ENCODE peak calls at places on chromosomes 4 and X, in six cellular contexts. S is ovary, B is GM23338, Q is GM06990, L is heart right ventricle, Y is colonic mucosa. G is an unnamed sample.

GRCh38 chr4:158020734-158021346 is 152.0 kb downstream of the GASK1B start:
- DNase-seq in S (no peak), Q (no peak), Y (no peak), B (no peak), L (no peak), G (no peak)

GRCh38 chrX:107707866-107708265 is 67.7 kb downstream of the TSC22D3 start:
- DNase-seq in S (no peak), Y (no peak), Q (no peak), B (no peak), L (no peak), G (no peak)

GRCh38 chr4:121011138-121011537 is 61.2 kb downstream of the NDNF start:
- DNase-seq in L (no peak), S (no peak), Y (no peak), B (peak; percentile 67), Q (no peak), G (no peak)

GRCh38 chrX:120358687-120359086 is 3.2 kb upstream of the ATP1B4 start:
- DNase-seq in Y (no peak), B (no peak), S (no peak), L (no peak), Q (no peak), G (no peak)

GRCh38 chr4:140149851-140150635 is 3.9 kb downstream of the MAML3 start:
- DNase-seq in Y (peak; percentile 89), B (peak; percentile 86), S (peak; percentile 78), L (peak; percentile 67), Q (peak; percentile 16), G (peak; percentile 84)

GRCh38 chrX:52983526-52983925 is 25.2 kb upstream of the FAM156A start:
- DNase-seq in L (no peak), Y (no peak), B (no peak), S (no peak), Q (no peak), G (no peak)

GRCh38 chr4:86870442-86871069 is 21.4 kb upstream of the SLC10A6 start:
- DNase-seq in B (no peak), Y (no peak), L (no peak), Q (no peak), S (no peak), G (no peak)

GRCh38 chr4:36226430-36227227 is 17.7 kb downstream of the ARAP2 start:
- DNase-seq in Y (no peak), L (no peak), Q (no peak), B (no peak), S (no peak), G (no peak)

GRCh38 chr4:86846921-86847320 is 2.3 kb downstream of the SLC10A6 start:
- DNase-seq in Y (no peak), L (no peak), B (no peak), S (no peak), Q (no peak), G (no peak)

GRCh38 chrX:72081605-72082320 is 50.0 kb downstream of the RTL5 start:
- DNase-seq in S (no peak), Y (no peak), L (no peak), B (no peak), Q (no peak), G (no peak)

GRCh38 chr4:107034091-107034698 is 1.9 kb downstream of the DKK2 start:
- DNase-seq in S (peak; percentile 28), Y (no peak), Q (no peak), B (peak; percentile 77), L (no peak), G (peak; percentile 74)

GRCh38 chrX:129097668-129098067 is 425.6 kb downstream of the SMARCA1 start:
- DNase-seq in Q (no peak), L (no peak), S (no peak), B (no peak), Y (no peak), G (no peak)

GRCh38 chr4:153345011-153345981 is 808 bp downstream of the MND1 start:
- DNase-seq in S (peak; percentile 44), L (peak; percentile 20), Y (peak; percentile 54), Q (no peak), B (peak; percentile 84), G (peak; percentile 29)

GRCh38 chr4:25440478-25441030 is 63.5 kb downstream of the ANAPC4 start:
- DNase-seq in Q (no peak), S (peak; percentile 72), L (peak; percentile 62), B (no peak), Y (no peak), G (no peak)

GRCh38 chr4:8589831-8590545 is 2.6 kb upstream of the CPZ start:
- DNase-seq in Y (no peak), B (no peak), Q (no peak), L (no peak), S (no peak), G (no peak)

GRCh38 chrX:63101879-63102620 is 249.1 kb downstream of the SPIN4 start:
- DNase-seq in Y (no peak), B (no peak), Q (no peak), L (no peak), S (no peak), G (no peak)

DNA sequence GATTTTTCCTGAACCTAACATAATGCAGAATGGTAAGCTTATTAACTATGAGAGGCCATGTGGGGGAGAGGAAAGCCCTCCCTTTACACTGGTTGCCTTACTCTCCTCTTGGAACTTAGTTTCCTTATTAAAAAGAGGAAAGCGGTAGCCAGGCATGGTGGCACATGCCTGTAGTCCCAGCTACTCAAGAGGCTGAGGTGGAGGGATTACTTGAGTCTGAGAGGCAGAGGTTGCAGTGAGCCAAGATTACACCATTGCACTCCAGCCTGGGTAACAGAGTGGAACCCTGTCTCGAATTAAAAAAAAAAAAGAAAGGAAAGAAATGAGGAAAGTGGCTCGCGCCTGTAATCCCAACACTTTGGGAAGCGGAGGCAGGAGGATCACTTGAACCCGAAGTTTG is 2.0 kb downstream of the FAM47E start:
- DNase-seq in S (no peak), Q (no peak), L (no peak), Y (no peak), B (no peak), G (no peak)
- H3K27me3 ChIP-seq in S (no peaks in the 10 kb centered on the region), Q (no peaks in the 10 kb centered on the region), L (peaks cover 31% of the 10 kb centered on the region), Y (no peaks in the 10 kb centered on the region), B (peaks cover 35% of the 10 kb centered on the region), G (no peaks in the 10 kb centered on the region)

GRCh38 chr4:54217642-54218486 is 11.2 kb upstream of the PDGFRA start:
- DNase-seq in B (peak; percentile 93), Q (peak; percentile 27), L (peak; percentile 50), Y (peak; percentile 79), S (peak; percentile 78), G (no peak)

GRCh38 chr4:54213001-54213400 is 16.1 kb upstream of the PDGFRA start:
- DNase-seq in B (no peak), Q (no peak), Y (no peak), L (no peak), S (no peak), G (no peak)

GRCh38 chr4:54218736-54219135 is 10.4 kb upstream of the PDGFRA start:
- DNase-seq in Q (no peak), B (no peak), S (no peak), Y (no peak), L (no peak), G (no peak)

GRCh38 chr4:54213812-54214211 is 15.3 kb upstream of the PDGFRA start:
- DNase-seq in B (no peak), Q (no peak), Y (no peak), S (no peak), L (no peak), G (no peak)

DNA sequence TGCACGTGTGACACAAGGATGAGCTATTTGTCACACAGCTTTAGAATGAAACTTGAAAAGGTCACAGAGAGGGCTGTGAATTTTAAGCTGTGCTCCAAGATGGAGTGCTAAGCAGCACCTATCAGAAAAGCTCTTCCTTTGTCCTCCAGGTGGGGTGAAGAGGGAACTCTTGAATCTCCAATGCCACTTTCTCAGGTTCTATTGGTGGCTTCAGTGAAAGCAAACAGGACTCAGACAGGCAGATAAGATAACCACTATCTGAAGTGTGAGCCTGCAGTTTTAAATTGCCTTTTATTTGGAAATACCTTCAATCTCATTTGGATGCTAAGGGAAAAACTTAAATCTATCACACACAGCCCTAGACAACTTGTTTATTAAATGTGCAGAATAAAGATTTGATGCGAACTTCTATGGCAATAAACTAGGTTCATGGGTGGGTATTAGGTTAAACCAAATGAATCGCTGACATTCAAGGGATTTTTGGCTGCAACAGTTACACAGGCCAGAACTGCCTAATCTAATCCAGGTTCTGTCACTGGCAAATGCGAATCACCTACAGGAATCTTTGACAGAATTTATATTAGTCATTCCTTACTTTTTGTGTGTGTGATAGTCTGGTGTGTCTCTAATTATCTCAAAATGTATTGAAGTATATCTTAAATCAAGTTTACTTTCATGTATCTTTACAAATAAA is 13.6 kb upstream of the PDGFRA start:
- DNase-seq in Y (no peak), S (no peak), Q (no peak), L (no peak), B (peak; percentile 4), G (no peak)
- H3K27me3 ChIP-seq in Y (peaks cover 8% of the 10 kb centered on the region), S (no peaks in the 10 kb centered on the region), Q (no peaks in the 10 kb centered on the region), L (peaks cover 22% of the 10 kb centered on the region), B (peaks cover 40% of the 10 kb centered on the region), G (no peaks in the 10 kb centered on the region)

GRCh38 chr4:186227221-186227620 is at the start of gene KLKB1:
- DNase-seq in S (no peak), L (no peak), Q (no peak), Y (no peak), B (no peak), G (no peak)

GRCh38 chr4:186226521-186227189 is 652 bp upstream of the KLKB1 start:
- DNase-seq in Q (no peak), Y (no peak), L (no peak), B (no peak), S (no peak), G (no peak)

GRCh38 chr4:186227744-186228513 is 622 bp downstream of the KLKB1 start:
- DNase-seq in Y (no peak), S (no peak), Q (no peak), B (no peak), L (no peak), G (no peak)

GRCh38 chr4:186225848-186226247 is 1.5 kb upstream of the KLKB1 start:
- DNase-seq in Y (no peak), Q (no peak), B (no peak), L (no peak), S (no peak), G (no peak)

DNA sequence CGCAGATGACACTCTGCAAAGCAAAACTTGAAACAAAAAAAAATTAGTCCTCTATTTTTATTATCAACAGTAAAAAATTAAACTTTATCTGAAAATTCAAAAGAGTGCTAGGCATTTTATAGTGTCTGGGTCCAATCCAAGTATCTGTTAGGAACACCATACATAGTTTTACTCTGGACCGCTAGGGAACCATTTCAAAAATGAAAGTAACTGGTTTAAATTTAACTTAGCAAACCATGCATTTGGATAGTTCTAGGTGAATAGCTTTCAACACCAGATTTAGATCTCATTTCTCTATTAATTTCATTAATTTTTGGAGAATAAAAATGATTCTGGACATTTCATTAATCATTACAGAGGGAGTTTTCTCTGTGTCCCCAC is 1.2 kb downstream of the KLKB1 start:
- DNase-seq in S (no peak), B (no peak), L (no peak), Y (no peak), Q (no peak), G (no peak)
- H3K27me3 ChIP-seq in S (no peaks in the 10 kb centered on the region), B (no peaks in the 10 kb centered on the region), L (no peaks in the 10 kb centered on the region), Y (no peaks in the 10 kb centered on the region), Q (no peaks in the 10 kb centered on the region), G (no peaks in the 10 kb centered on the region)

GRCh38 chr4:5930456-5930855 is 37.6 kb upstream of the CRMP1 start:
- DNase-seq in Y (no peak), L (no peak), Q (no peak), S (no peak), B (no peak), G (no peak)
- H3K27me3 ChIP-seq in Y (no peaks in the 10 kb centered on the region), L (peaks cover 66% of the 10 kb centered on the region), Q (peaks cover 5% of the 10 kb centered on the region), S (no peaks in the 10 kb centered on the region), B (no peaks in the 10 kb centered on the region), G (no peaks in the 10 kb centered on the region)

G was measured in dorsolateral prefrontal cortex.